ENCODE peak calls at places on chromosomes 2 and 18, in seven cellular contexts. I is pancreas; P is left lung; Z is K562; Q is CD8-positive, alpha-beta memory T cell; J is A549; E is PC-3. A is an unnamed sample.
A peak's percentile ranks its signal among the peaks of the same experiment; 100 is the strongest.

GRCh38 chr2:46850742-46851141 is 64.9 kb downstream of the MCFD2 start:
- DNase-seq in I (peak; percentile 69), P (no peak), Z (peak; percentile 62), Q (no peak), J (no peak), E (peak; percentile 93), A (no peak)

GRCh38 chr2:27581417-27582128 is 1.3 kb upstream of the ZNF512 start:
- DNase-seq in I (no peak), P (no peak), Z (no peak), Q (no peak), J (no peak), E (no peak), A (no peak)

GRCh38 chr2:56860991-56861390 is 677.2 kb downstream of the CCDC85A start:
- DNase-seq in I (no peak), P (no peak), Z (no peak), Q (no peak), J (no peak), E (no peak), A (no peak)

GRCh38 chr2:165539985-165540384 is 70.5 kb downstream of the CSRNP3 start:
- DNase-seq in I (no peak), P (no peak), Z (no peak), Q (no peak), J (no peak), E (no peak), A (no peak)

GRCh38 chr2:12317853-12318426 is 398.8 kb upstream of the TRIB2 start:
- DNase-seq in I (no peak), P (no peak), Z (no peak), Q (no peak), J (no peak), E (peak; percentile 96), A (no peak)

GRCh38 chr2:151459368-151459767 is 49.7 kb downstream of the RIF1 start:
- DNase-seq in I (no peak), P (no peak), Z (no peak), Q (no peak), J (no peak), E (no peak), A (no peak)

GRCh38 chr2:98985905-98986666 is 50.1 kb upstream of the CRACDL start:
- DNase-seq in I (no peak), P (no peak), Z (no peak), Q (no peak), J (no peak), E (no peak), A (no peak)

GRCh38 chr18:22378672-22379282 is 38.9 kb downstream of the CTAGE1 start:
- DNase-seq in I (peak; percentile 26), P (no peak), Z (peak; percentile 37), Q (no peak), J (peak; percentile 46), E (peak; percentile 67), A (peak; percentile 24)

GRCh38 chr18:78884502-78884901 is 95.1 kb upstream of the SALL3 start:
- DNase-seq in I (no peak), P (no peak), Z (no peak), Q (no peak), J (no peak), E (peak; percentile 7), A (no peak)

GRCh38 chr2:215418064-215418963 is 17.6 kb downstream of the FN1 start:
- DNase-seq in I (no peak), P (no peak), Z (no peak), Q (no peak), J (no peak), E (peak; percentile 36), A (no peak)

GRCh38 chr2:204625135-204625534 is 79.9 kb downstream of the PARD3B start:
- DNase-seq in I (no peak), P (no peak), Z (no peak), Q (no peak), J (no peak), E (peak; percentile 65), A (no peak)

GRCh38 chr2:130819915-130820861 is 16.5 kb upstream of the ARHGEF4 start:
- DNase-seq in I (no peak), P (no peak), Z (no peak), Q (no peak), J (no peak), E (no peak), A (no peak)

GRCh38 chr2:227198866-227199265 is 34.4 kb downstream of the COL4A3 start:
- DNase-seq in I (no peak), P (no peak), Z (no peak), Q (no peak), J (no peak), E (peak; percentile 61), A (no peak)

GRCh38 chr2:21395366-21395765 is 271.6 kb downstream of the TDRD15 start:
- DNase-seq in I (no peak), P (no peak), Z (peak; percentile 15), Q (no peak), J (no peak), E (no peak), A (peak; percentile 33)

GRCh38 chr2:11379558-11379957 is 35.1 kb upstream of the ROCK2 start:
- DNase-seq in I (no peak), P (no peak), Z (no peak), Q (no peak), J (no peak), E (no peak), A (no peak)

GRCh38 chr18:24544141-24544498 is 83.7 kb downstream of the HRH4 start:
- DNase-seq in I (no peak), P (no peak), Z (peak; percentile 40), Q (no peak), J (peak; percentile 11), E (peak; percentile 58), A (no peak)

GRCh38 chr2:216371756-216372702 is at the start of gene MARCHF4:
- DNase-seq in I (peak; percentile 70), P (peak; percentile 87), Z (peak; percentile 73), Q (peak; percentile 48), J (peak; percentile 48), E (peak; percentile 74), A (peak; percentile 81)

GRCh38 chr18:52046842-52047241 is 293.2 kb upstream of the DCC start:
- DNase-seq in I (no peak), P (no peak), Z (no peak), Q (no peak), J (no peak), E (no peak), A (no peak)

GRCh38 chr18:47184419-47185050 is 8.4 kb upstream of the IER3IP1 start:
- DNase-seq in I (peak; percentile 20), P (no peak), Z (peak; percentile 37), Q (no peak), J (no peak), E (no peak), A (peak; percentile 83)

GRCh38 chr2:152657042-152657441 is 60.2 kb downstream of the PRPF40A start:
- DNase-seq in I (no peak), P (no peak), Z (no peak), Q (no peak), J (no peak), E (peak; percentile 37), A (no peak)

GRCh38 chr2:135023886-135024285 is 23.4 kb downstream of the MAP3K19 start:
- DNase-seq in I (no peak), P (no peak), Z (no peak), Q (no peak), J (no peak), E (no peak), A (no peak)

GRCh38 chr2:240934701-240935100 is 28.6 kb downstream of the CROCC2 start:
- DNase-seq in I (peak; percentile 11), P (peak; percentile 69), Z (no peak), Q (no peak), J (no peak), E (no peak), A (no peak)

GRCh38 chr2:199716807-199717586 is 134.0 kb downstream of the FTCDNL1 start:
- DNase-seq in I (no peak), P (no peak), Z (no peak), Q (no peak), J (peak; percentile 51), E (peak; percentile 51), A (no peak)

GRCh38 chr2:14996306-14997014 is 363.9 kb downstream of the LRATD1 start:
- DNase-seq in I (no peak), P (no peak), Z (no peak), Q (no peak), J (no peak), E (no peak), A (no peak)

GRCh38 chr18:55275042-55275897 is 312.7 kb downstream of the TCF4 start:
- DNase-seq in I (no peak), P (no peak), Z (no peak), Q (no peak), J (no peak), E (peak; percentile 76), A (no peak)

GRCh38 chr18:67599277-67599676 is 82.8 kb upstream of the DSEL start:
- DNase-seq in I (no peak), P (no peak), Z (no peak), Q (no peak), J (no peak), E (peak; percentile 35), A (no peak)

GRCh38 chr2:171523339-171523931 is 1.2 kb downstream of the CYBRD1 start:
- DNase-seq in I (peak; percentile 34), P (peak; percentile 90), Z (peak; percentile 65), Q (no peak), J (peak; percentile 46), E (peak; percentile 52), A (peak; percentile 20)

DNA sequence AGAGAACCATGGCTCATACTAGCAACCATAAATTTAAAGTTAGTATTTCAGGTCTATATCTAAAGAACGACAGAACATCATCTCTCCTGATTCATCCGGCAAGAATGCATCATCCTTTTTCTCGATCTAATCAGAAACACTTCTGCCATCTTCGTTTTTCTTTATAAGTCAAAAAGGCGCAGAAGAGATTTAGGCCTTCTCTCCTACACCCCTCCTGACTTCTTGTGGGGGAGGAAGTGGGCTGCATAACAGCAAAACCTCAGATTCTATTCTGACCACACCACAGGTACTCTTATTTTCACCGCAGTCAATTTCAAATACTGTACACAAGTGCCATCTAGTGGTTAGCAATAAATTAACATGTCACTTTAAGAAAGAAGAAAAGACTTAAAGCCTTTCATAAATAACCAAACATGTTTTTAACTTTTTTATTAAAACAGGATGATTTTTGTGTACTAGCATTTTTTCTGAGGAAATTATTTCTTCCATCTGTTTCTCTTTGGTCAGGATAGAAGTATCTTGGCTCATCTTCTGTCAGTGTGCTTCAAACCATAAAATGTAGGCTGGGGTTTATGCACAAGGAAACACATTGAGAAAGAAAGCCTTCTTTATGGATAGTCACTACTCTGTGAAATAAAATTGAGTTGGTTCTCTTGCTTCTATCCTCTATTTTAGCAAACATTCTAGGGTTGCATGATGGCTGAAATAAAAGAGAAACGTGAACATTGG is 48.3 kb upstream of the PIK3C3 start:
- DNase-seq in I (no peak), P (no peak), Z (peak; percentile 53), Q (peak; percentile 24), J (peak; percentile 10), E (peak; percentile 61), A (no peak)
- H3K4me3 ChIP-seq in I (no peak overlapping the region), P (no peak overlapping the region), Z (no peak overlapping the region), Q (no peak overlapping the region), J (no peak overlapping the region), E (no peak overlapping the region), A (no peak overlapping the region)

GRCh38 chr2:8437949-8438400 is 243.9 kb upstream of the ID2 start:
- DNase-seq in I (no peak), P (no peak), Z (no peak), Q (no peak), J (no peak), E (no peak), A (no peak)
- H3K4me1 ChIP-seq in I (no peaks in the 10 kb centered on the region), P (no peaks in the 10 kb centered on the region), Z (no peaks in the 10 kb centered on the region), Q (peaks cover 15% of the 10 kb centered on the region), J (no peaks in the 10 kb centered on the region), E (peaks cover 4% of the 10 kb centered on the region), A (no peaks in the 10 kb centered on the region)

GRCh38 chr2:225002039-225002655 is 40.1 kb downstream of the DOCK10 start:
- DNase-seq in I (no peak), P (no peak), Z (peak; percentile 18), Q (peak; percentile 50), J (peak; percentile 10), E (peak; percentile 79), A (peak; percentile 57)
- H3K4me3 ChIP-seq in I (no peak overlapping the region), P (no peak overlapping the region), Z (no peak overlapping the region), Q (no peak overlapping the region), J (no peak overlapping the region), E (no peak overlapping the region), A (no peak overlapping the region)

GRCh38 chr2:113966171-113966570 is 76.3 kb downstream of the ACTR3 start:
- DNase-seq in I (no peak), P (no peak), Z (no peak), Q (no peak), J (no peak), E (no peak), A (no peak)
- H3K4me1 ChIP-seq in I (no peaks in the 10 kb centered on the region), P (peaks cover 6% of the 10 kb centered on the region), Z (no peaks in the 10 kb centered on the region), Q (no peaks in the 10 kb centered on the region), J (peaks cover 23% of the 10 kb centered on the region), E (peaks cover 19% of the 10 kb centered on the region), A (no peaks in the 10 kb centered on the region)